ENCODE peak calls at places on chromosome 17, in eight cellular contexts. U, R, K, N, E, A, I and F are unnamed samples.

GRCh38 chr17:3546997-3547396 is 10.6 kb downstream of the TRPV3 start:
- DNase-seq in R (no peak), U (no peak), E (no peak), K (no peak), I (no peak), A (no peak), N (no peak), F (no peak)

GRCh38 chr17:47895254-47895855 is 681 bp upstream of the SP2 start:
- DNase-seq in K (no peak), N (peak; percentile 61), A (no peak), U (no peak), I (peak; percentile 37), R (peak; percentile 55), E (no peak), F (peak; percentile 34)

GRCh38 chr17:61310611-61311010 is 89.0 kb upstream of the TBX2 start:
- DNase-seq in I (no peak), A (no peak), N (no peak), E (no peak), U (no peak), K (no peak), R (no peak), F (no peak)

GRCh38 chr17:47742319-47743181 is 9.5 kb downstream of the TBX21 start:
- DNase-seq in I (no peak), K (peak; percentile 66), R (no peak), N (no peak), U (no peak), A (peak; percentile 82), E (no peak), F (no peak)

GRCh38 chr17:28908640-28909098 is 5.8 kb upstream of the DHRS13 start:
- DNase-seq in N (no peak), I (no peak), R (peak; percentile 56), A (no peak), U (no peak), K (peak; percentile 94), E (no peak), F (peak; percentile 72)

GRCh38 chr17:19705771-19706770 is 10.3 kb downstream of the SLC47A2 start:
- DNase-seq in E (no peak), N (no peak), K (peak; percentile 80), I (no peak), U (no peak), R (no peak), A (no peak), F (no peak)

GRCh38 chr17:30095507-30096244 is 20.9 kb upstream of the NSRP1 start:
- DNase-seq in N (peak; percentile 30), A (no peak), K (peak; percentile 53), E (peak; percentile 69), R (no peak), U (no peak), I (no peak), F (no peak)

GRCh38 chr17:49963277-49963625 is 5.7 kb upstream of the DLX4 start:
- DNase-seq in U (no peak), I (no peak), N (no peak), K (no peak), E (no peak), A (no peak), R (no peak), F (no peak)

GRCh38 chr17:19388791-19389190 is 1.8 kb upstream of the MFAP4 start:
- DNase-seq in U (no peak), N (peak; percentile 29), I (no peak), K (no peak), R (no peak), E (no peak), A (no peak), F (peak; percentile 80)

GRCh38 chr17:57021226-57021940 is 43.5 kb downstream of the SCPEP1 start:
- DNase-seq in E (no peak), K (no peak), A (no peak), U (no peak), I (peak; percentile 89), N (peak; percentile 47), R (peak; percentile 71), F (no peak)

GRCh38 chr17:50844117-50844700 is 8.8 kb downstream of the WFIKKN2 start:
- DNase-seq in N (no peak), R (no peak), K (peak; percentile 26), E (no peak), I (no peak), U (no peak), A (no peak), F (no peak)

GRCh38 chr17:39012725-39013124 is 45.5 kb upstream of the FBXO47 start:
- DNase-seq in K (no peak), U (no peak), E (no peak), A (no peak), N (no peak), R (no peak), I (no peak), F (no peak)

GRCh38 chr17:80612997-80613731 is 68.5 kb downstream of the RPTOR start:
- DNase-seq in I (no peak), K (no peak), E (no peak), R (no peak), U (no peak), A (no peak), N (no peak), F (no peak)

GRCh38 chr17:45735488-45735887 is 48.6 kb upstream of the CRHR1 start:
- DNase-seq in I (no peak), N (no peak), E (no peak), A (no peak), U (no peak), K (no peak), R (no peak), F (no peak)

GRCh38 chr17:4708436-4708835 is 2.0 kb upstream of the ARRB2 start:
- DNase-seq in N (peak; percentile 13), A (peak; percentile 66), E (no peak), U (no peak), I (peak; percentile 32), R (no peak), K (no peak), F (no peak)

GRCh38 chr17:30344283-30345088 is 10.6 kb upstream of the TMIGD1 start:
- DNase-seq in A (no peak), U (no peak), I (peak; percentile 77), R (peak; percentile 82), K (no peak), E (no peak), N (peak; percentile 40), F (peak; percentile 69)

GRCh38 chr17:80758793-80759673 is 214.4 kb downstream of the RPTOR start:
- DNase-seq in E (no peak), K (no peak), U (no peak), R (no peak), I (no peak), A (no peak), N (no peak), F (no peak)

GRCh38 chr17:7501729-7502128 is 17.6 kb downstream of the POLR2A start:
- DNase-seq in U (no peak), E (no peak), A (no peak), R (no peak), N (no peak), I (no peak), K (no peak), F (no peak)
- H3K4me1 ChIP-seq in U (no peaks in the 10 kb centered on the region), E (no peaks in the 10 kb centered on the region), A (no peaks in the 10 kb centered on the region), R (no peaks in the 10 kb centered on the region), N (peaks cover 1% of the 10 kb centered on the region), I (no peaks in the 10 kb centered on the region), K (no peaks in the 10 kb centered on the region), F (no peaks in the 10 kb centered on the region)

DNA sequence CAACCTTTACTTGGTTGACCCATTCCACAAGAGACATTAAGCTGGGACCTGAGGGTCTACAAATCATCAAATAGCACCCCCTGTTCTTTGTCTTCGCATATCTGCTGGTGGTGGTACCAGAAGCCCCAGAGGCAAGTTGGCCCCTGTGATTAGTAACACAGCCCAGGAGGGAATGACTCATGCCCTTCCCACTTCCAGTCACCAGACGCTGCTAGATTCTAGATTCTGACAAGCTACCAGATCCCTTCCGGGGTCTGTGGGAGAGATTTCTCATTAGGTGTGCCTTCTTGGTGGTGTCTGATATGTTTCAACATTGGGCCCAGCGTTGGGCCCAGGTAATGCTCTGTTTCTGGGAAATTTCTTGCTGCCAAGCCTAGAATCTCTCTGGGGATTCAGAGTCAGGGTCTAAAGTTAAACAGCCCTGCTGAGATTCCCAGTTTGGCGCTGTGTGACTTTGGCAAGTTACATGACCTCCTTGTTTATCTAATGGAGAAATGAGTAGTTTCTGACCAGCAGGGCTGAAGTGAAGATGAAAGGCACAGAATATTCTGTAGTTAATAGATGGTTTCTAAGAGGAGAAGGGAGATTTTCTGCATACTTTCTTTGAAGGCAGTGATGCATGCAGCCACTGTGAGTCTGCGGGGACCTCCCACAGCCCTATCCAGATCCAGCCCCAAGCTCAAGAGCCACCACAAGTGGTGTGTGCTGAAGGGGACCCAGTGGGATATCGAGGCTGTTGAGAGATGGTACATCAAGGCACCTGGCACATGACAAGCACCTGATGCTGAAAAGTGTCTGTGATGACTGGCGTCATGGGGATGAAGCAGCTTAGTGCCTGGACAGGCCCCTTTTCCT is 3.9 kb downstream of the TRPV2 start:
- DNase-seq in K (peak; percentile 97), N (peak; percentile 71), R (no peak), A (peak; percentile 72), U (no peak), I (no peak), E (no peak), F (no peak)
- H3K4me3 ChIP-seq in K (peak overlapping the region; percentile 58), N (no peak overlapping the region), R (no peak overlapping the region), A (no peak overlapping the region), U (no peak overlapping the region), I (no peak overlapping the region), E (peak overlapping the region; percentile 32), F (no peak overlapping the region)

GRCh38 chr17:78257810-78258322 is 26.4 kb downstream of the TMEM235 start:
- DNase-seq in R (no peak), E (no peak), I (no peak), N (no peak), A (peak; percentile 49), K (peak; percentile 8), U (peak; percentile 68), F (peak; percentile 51)
- H3K4me1 ChIP-seq in R (peaks cover 4% of the 10 kb centered on the region), E (peaks cover 6% of the 10 kb centered on the region), I (peaks cover 10% of the 10 kb centered on the region), N (peaks cover 16% of the 10 kb centered on the region), A (peaks cover 43% of the 10 kb centered on the region), K (peaks cover 4% of the 10 kb centered on the region), U (no peaks in the 10 kb centered on the region), F (peaks cover 8% of the 10 kb centered on the region)

GRCh38 chr17:17700251-17700969 is 19.2 kb downstream of the RAI1 start:
- DNase-seq in A (no peak), R (peak; percentile 73), U (no peak), I (peak; percentile 35), E (no peak), K (peak; percentile 82), N (peak; percentile 55), F (peak; percentile 46)

GRCh38 chr17:17702370-17702769 is 21.1 kb downstream of the RAI1 start:
- DNase-seq in E (no peak), N (no peak), A (no peak), R (no peak), K (no peak), I (peak; percentile 36), U (no peak), F (no peak)

GRCh38 chr17:17702821-17703607 is 21.8 kb downstream of the RAI1 start:
- DNase-seq in N (no peak), A (no peak), U (no peak), E (no peak), R (no peak), I (no peak), K (peak; percentile 84), F (peak; percentile 75)

GRCh38 chr17:17701112-17701511 is 19.9 kb downstream of the RAI1 start:
- DNase-seq in E (no peak), A (no peak), N (no peak), R (no peak), I (no peak), K (peak; percentile 80), U (no peak), F (no peak)

DNA sequence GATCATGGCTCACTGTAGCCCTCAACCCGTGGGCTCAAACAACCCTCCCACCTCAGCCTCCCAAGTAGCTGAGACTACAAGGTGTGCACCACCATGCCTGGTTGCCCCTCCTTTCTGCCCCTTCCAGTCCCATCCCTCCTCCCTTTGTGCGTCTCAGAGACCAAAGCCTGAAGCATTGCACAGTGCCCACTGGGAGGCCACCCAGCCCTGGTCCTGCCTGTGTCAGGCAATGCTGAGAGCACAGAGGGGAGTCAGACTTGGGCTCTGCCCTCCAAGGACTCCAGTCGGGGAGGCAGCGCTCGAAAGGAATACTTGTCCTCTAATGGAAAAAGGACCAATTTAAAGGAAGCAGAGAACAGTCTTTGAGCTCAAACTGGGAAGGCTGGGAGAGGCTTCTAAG is 20.4 kb downstream of the RAI1 start:
- DNase-seq in E (no peak), K (peak; percentile 87), A (no peak), I (no peak), N (no peak), R (no peak), U (no peak), F (no peak)
- H3K4me3 ChIP-seq in E (no peak overlapping the region), K (no peak overlapping the region), A (no peak overlapping the region), I (no peak overlapping the region), N (no peak overlapping the region), R (no peak overlapping the region), U (no peak overlapping the region), F (no peak overlapping the region)